ENCODE peak calls at places on chromosomes 2 and 18, in four cellular contexts. W is activated CD4-positive, alpha-beta T cell treated with anti-CD3 and anti-CD28 coated beads for 48 hours; H is GM12891; T is NCI-H1092. D is an unnamed sample.

GRCh38 chr2:24009680-24010476 is at the start of gene MFSD2B:
- DNase-seq in W (no peak), T (no peak), H (peak; percentile 56), D (no peak)

GRCh38 chr2:1493361-1494126 is 80.3 kb downstream of the TPO start:
- DNase-seq in H (no peak), T (no peak), W (no peak), D (no peak)

GRCh38 chr2:67994716-67995115 is 68.1 kb downstream of the C1D start:
- DNase-seq in W (no peak), T (no peak), H (no peak), D (no peak)

GRCh38 chr2:240916571-240917008 is 10.5 kb downstream of the CROCC2 start:
- DNase-seq in W (no peak), T (no peak), H (no peak), D (no peak)

GRCh38 chr2:23499419-23499818 is 114.4 kb downstream of the KLHL29 start:
- DNase-seq in W (no peak), H (no peak), T (no peak), D (no peak)

GRCh38 chr2:100940766-100941645 is 61.1 kb upstream of the RPL31 start:
- DNase-seq in T (no peak), H (no peak), W (peak; percentile 43), D (no peak)

GRCh38 chr2:225020157-225020864 is 22.0 kb downstream of the DOCK10 start:
- DNase-seq in H (no peak), T (no peak), W (no peak), D (no peak)

GRCh38 chr2:25567406-25567805 is 106.0 kb downstream of the DTNB start:
- DNase-seq in H (no peak), W (no peak), T (no peak), D (peak; percentile 6)

GRCh38 chr2:20208487-20208882 is 16.4 kb downstream of the SDC1 start:
- DNase-seq in H (no peak), T (no peak), W (no peak), D (no peak)

GRCh38 chr2:197137234-197137633 is 173.3 kb downstream of the ANKRD44 start:
- DNase-seq in W (peak; percentile 38), H (no peak), T (no peak), D (no peak)

GRCh38 chr2:26975656-26976055 is 5.2 kb downstream of the MAPRE3 start:
- DNase-seq in W (no peak), T (no peak), H (no peak), D (no peak)

GRCh38 chr2:151827564-151828142 is 568 bp downstream of the ARL5A start:
- DNase-seq in W (peak; percentile 30), H (no peak), T (no peak), D (no peak)

GRCh38 chr18:74623047-74623816 is 25.6 kb downstream of the ZNF407 start:
- DNase-seq in H (no peak), W (peak; percentile 24), T (no peak), D (no peak)

GRCh38 chr2:95272299-95272751 is 1.9 kb upstream of the PROM2 start:
- DNase-seq in T (no peak), H (no peak), W (no peak), D (no peak)

GRCh38 chr18:11654736-11655604 is 34.1 kb upstream of the GNAL start:
- DNase-seq in W (peak; percentile 76), T (no peak), H (peak; percentile 57), D (no peak)

GRCh38 chr18:32730620-32731021 is 42.2 kb downstream of the KLHL14 start:
- DNase-seq in W (no peak), T (no peak), H (no peak), D (peak; percentile 13)

GRCh38 chr2:22855081-22855480 is 529.9 kb upstream of the KLHL29 start:
- DNase-seq in W (no peak), H (no peak), T (no peak), D (no peak)

GRCh38 chr2:72933207-72933606 is 15.9 kb downstream of the EMX1 start:
- DNase-seq in W (no peak), H (no peak), T (no peak), D (no peak)

GRCh38 chr2:104854507-104855173 is 725 bp downstream of the POU3F3 start:
- DNase-seq in H (no peak), W (no peak), T (no peak), D (no peak)

GRCh38 chr2:20122864-20123263 is 71.4 kb upstream of the LAPTM4A start:
- DNase-seq in H (no peak), T (no peak), W (no peak), D (no peak)

GRCh38 chr2:26630669-26631360 is 10.4 kb downstream of the CIB4 start:
- DNase-seq in T (no peak), H (no peak), W (no peak), D (no peak)

GRCh38 chr2:55175254-55176093 is 56.6 kb downstream of the CLHC1 start:
- DNase-seq in T (peak; percentile 7), W (no peak), H (peak; percentile 25), D (peak; percentile 82)

GRCh38 chr2:12769492-12770105 is 52.9 kb downstream of the TRIB2 start:
- DNase-seq in T (no peak), H (no peak), W (no peak), D (no peak)

GRCh38 chr18:79950440-79951341 is 762 bp downstream of the SLC66A2 start:
- DNase-seq in H (peak; percentile 45), T (peak; percentile 3), W (peak; percentile 35), D (no peak)

GRCh38 chr2:11235583-11235982 is 80.3 kb downstream of the SLC66A3 start:
- DNase-seq in H (no peak), T (no peak), W (no peak), D (no peak)

GRCh38 chr2:39275016-39275415 is 31.2 kb upstream of the CDKL4 start:
- DNase-seq in T (no peak), W (no peak), H (no peak), D (no peak)

GRCh38 chr2:32061973-32062861 is 1.1 kb upstream of the SPAST start:
- DNase-seq in T (peak; percentile 59), W (no peak), H (no peak), D (peak; percentile 25)

GRCh38 chr2:188787661-188788044 is 186.5 kb upstream of the COL3A1 start:
- DNase-seq in H (no peak), W (no peak), T (no peak), D (no peak)

GRCh38 chr18:12744103-12744502 is 41.3 kb downstream of the PSMG2 start:
- DNase-seq in T (peak; percentile 3), H (peak; percentile 36), W (no peak), D (peak; percentile 16)

GRCh38 chr2:236758406-236758805 is 188.8 kb downstream of the ACKR3 start:
- DNase-seq in T (no peak), W (no peak), H (no peak), D (no peak)

GRCh38 chr2:127932199-127932877 is 46.6 kb upstream of the AMMECR1L start:
- DNase-seq in T (no peak), H (no peak), W (no peak), D (no peak)

GRCh38 chr18:75244336-75244735 is 33.7 kb downstream of the TSHZ1 start:
- DNase-seq in H (no peak), W (peak; percentile 42), T (no peak), D (no peak)

GRCh38 chr2:185239491-185239890 is 499.1 kb upstream of the FSIP2 start:
- DNase-seq in H (no peak), T (no peak), W (no peak), D (no peak)

GRCh38 chr2:150610670-150611279 is 123.3 kb upstream of the RND3 start:
- DNase-seq in W (peak; percentile 3), T (no peak), H (no peak), D (no peak)

GRCh38 chr2:16621348-16621747 is 44.3 kb downstream of the CYRIA start:
- DNase-seq in H (no peak), W (no peak), T (no peak), D (no peak)

GRCh38 chr18:48996901-48997463 is 46.2 kb upstream of the SMAD7 start:
- DNase-seq in H (no peak), W (no peak), T (no peak), D (no peak)

GRCh38 chr2:152646775-152647174 is 70.5 kb downstream of the PRPF40A start:
- DNase-seq in H (no peak), W (no peak), T (no peak), D (no peak)

GRCh38 chr2:201228912-201229290 is 31.4 kb upstream of the CASP8 start:
- DNase-seq in H (no peak), W (peak; percentile 18), T (no peak), D (no peak)

D was measured in SHP77 treated with DMSO at 0.1 percent for 48 hours.